ENCODE peak calls at places on chromosomes 4 and X, in seven cellular contexts. Q is stimulated activated CD4-positive, alpha-beta T cell treated with anti-CD3 and anti-CD28 coated beads, Interleukin-1b, Interleukin-23, amount 100 ng/mL, for 1 hour; D is CD4-positive, alpha-beta T cell; V is upper lobe of right lung; G is brain microvascular endothelial cell; N is T-cell; S is Kasumi-1. K is an unnamed sample.

GRCh38 chrX:132491191-132491590 is 2.4 kb upstream of the MBNL3 start:
- DNase-seq in Q (no peak), D (no peak), V (no peak), G (no peak), N (no peak), S (peak), K (peak)

GRCh38 chr4:154877110-154877760 is 96.2 kb downstream of the RBM46 start:
- DNase-seq in Q (no peak), D (no peak), V (no peak), G (peak), N (no peak), S (no peak), K (no peak)

GRCh38 chr4:137861682-137862081 is 329.4 kb upstream of the PCDH18 start:
- DNase-seq in Q (no peak), D (no peak), V (no peak), G (no peak), N (no peak), S (peak), K (no peak)

GRCh38 chr4:8917868-8918783 is 46.5 kb upstream of the HMX1 start:
- DNase-seq in Q (peak), D (peak), V (peak), G (peak), N (peak), S (peak), K (peak)

GRCh38 chr4:113971706-113972360 is 7.6 kb downstream of the ARSJ start:
- DNase-seq in Q (no peak), D (no peak), V (no peak), G (peak), N (no peak), S (no peak), K (no peak)

GRCh38 chr4:76897522-76898384 is at the start of gene SOWAHB:
- DNase-seq in Q (no peak), D (peak), V (peak), G (no peak), N (peak), S (no peak), K (no peak)

GRCh38 chrX:82320554-82320953 is 1118.7 kb downstream of the SH3BGRL start:
- DNase-seq in Q (no peak), D (no peak), V (no peak), G (no peak), N (no peak), S (no peak), K (no peak)

GRCh38 chrX:21933077-21933476 is 7.4 kb upstream of the SMS start:
- DNase-seq in Q (no peak), D (no peak), V (no peak), G (no peak), N (no peak), S (no peak), K (no peak)

GRCh38 chrX:39145859-39146258 is 344.6 kb downstream of the MID1IP1 start:
- DNase-seq in Q (no peak), D (no peak), V (no peak), G (no peak), N (no peak), S (no peak), K (no peak)

GRCh38 chr4:152651473-152652060 is 28.2 kb downstream of the TMEM154 start:
- DNase-seq in Q (no peak), D (no peak), V (no peak), G (no peak), N (no peak), S (no peak), K (no peak)

GRCh38 chr4:26120098-26120795 is 200.6 kb upstream of the RBPJ start:
- DNase-seq in Q (no peak), D (no peak), V (no peak), G (no peak), N (no peak), S (no peak), K (no peak)

GRCh38 chr4:175469519-175469918 is 342.5 kb downstream of the GPM6A start:
- DNase-seq in Q (no peak), D (no peak), V (no peak), G (peak), N (no peak), S (no peak), K (no peak)

GRCh38 chr4:120536884-120537283 is 385.6 kb downstream of the PRDM5 start:
- DNase-seq in Q (no peak), D (no peak), V (no peak), G (no peak), N (no peak), S (no peak), K (no peak)

GRCh38 chr4:173424899-173425805 is 26.2 kb upstream of the SCRG1 start:
- DNase-seq in Q (no peak), D (no peak), V (no peak), G (peak), N (no peak), S (no peak), K (no peak)

GRCh38 chr4:71550220-71551190 is 211.7 kb downstream of the SLC4A4 start:
- DNase-seq in Q (no peak), D (no peak), V (no peak), G (peak), N (no peak), S (no peak), K (no peak)

GRCh38 chr4:54746228-54746627 is 88.5 kb downstream of the KIT start:
- DNase-seq in Q (no peak), D (no peak), V (no peak), G (no peak), N (no peak), S (peak), K (no peak)

GRCh38 chr4:93370256-93370655 is 458.3 kb upstream of the ATOH1 start:
- DNase-seq in Q (no peak), D (no peak), V (no peak), G (no peak), N (no peak), S (no peak), K (no peak)

GRCh38 chr4:4327652-4328121 is 37.6 kb downstream of the ZBTB49 start:
- DNase-seq in Q (no peak), D (no peak), V (peak), G (peak), N (no peak), S (no peak), K (no peak)

GRCh38 chr4:101400096-101400495 is 52.8 kb upstream of the PPP3CA start:
- DNase-seq in Q (no peak), D (no peak), V (no peak), G (peak), N (no peak), S (no peak), K (peak)

GRCh38 chrX:75131973-75132627 is 24.0 kb downstream of the ABCB7 start:
- DNase-seq in Q (no peak), D (no peak), V (no peak), G (no peak), N (no peak), S (no peak), K (no peak)

GRCh38 chr4:88352062-88352461 is 26.6 kb upstream of the HERC6 start:
- DNase-seq in Q (no peak), D (no peak), V (no peak), G (peak), N (no peak), S (no peak), K (no peak)